ENCODE peak calls at places on chromosomes 13 and 19, in seven cellular contexts. J is lung microvascular endothelial cell; E is psoas muscle; V is activated naive CD8-positive, alpha-beta T cell treated with anti-CD3 and anti-CD28 coated beads, Interleukin-2, amount 50 U/mL, for 16 hours; S is CD4-positive, alpha-beta T cell; Q is activated CD8-positive, alpha-beta memory T cell treated with anti-CD3 and anti-CD28 coated beads for 4 hours; O is HT1080. T is an unnamed sample.

GRCh38 chr13:49366841-49367240 is 77.0 kb downstream of the CAB39L start:
- DNase-seq in O (no peak), Q (no peak), J (no peak), S (no peak), V (no peak), E (no peak), T (no peak)

GRCh38 chr19:29760752-29761502 is 45.9 kb upstream of the C19orf12 start:
- DNase-seq in O (no peak), S (no peak), J (no peak), E (no peak), V (no peak), Q (no peak), T (peak)

GRCh38 chr19:40392123-40392522 is 2.1 kb upstream of the HIPK4 start:
- DNase-seq in S (no peak), E (no peak), O (no peak), Q (no peak), J (no peak), V (no peak), T (no peak)

GRCh38 chr13:48220592-48221300 is 12.3 kb upstream of the ITM2B start:
- DNase-seq in E (no peak), Q (no peak), S (no peak), O (no peak), V (no peak), J (no peak), T (no peak)

GRCh38 chr13:26837997-26838396 is 77.4 kb upstream of the GPR12 start:
- DNase-seq in S (no peak), O (no peak), E (no peak), J (no peak), V (no peak), Q (no peak), T (no peak)

GRCh38 chr13:74889321-74889720 is 592.6 kb downstream of the TBC1D4 start:
- DNase-seq in J (peak), E (no peak), O (no peak), S (no peak), V (no peak), Q (no peak), T (no peak)

GRCh38 chr13:39273953-39274352 is 235.7 kb downstream of the NHLRC3 start:
- DNase-seq in V (no peak), J (peak), O (peak), E (no peak), S (no peak), Q (no peak), T (no peak)

GRCh38 chr13:41383400-41383799 is 72.3 kb downstream of the NAA16 start:
- DNase-seq in E (no peak), O (no peak), Q (no peak), V (no peak), J (peak), S (no peak), T (no peak)

GRCh38 chr19:9789066-9789465 is 20.5 kb upstream of the ZNF846 start:
- DNase-seq in O (no peak), V (no peak), J (no peak), Q (no peak), E (no peak), S (no peak), T (no peak)

GRCh38 chr13:112952759-112953541 is 16.1 kb upstream of the MCF2L start:
- DNase-seq in J (no peak), O (no peak), V (no peak), Q (no peak), S (no peak), E (no peak), T (no peak)

GRCh38 chr19:47886010-47886559 is at the start of gene SULT2A1:
- DNase-seq in O (no peak), V (no peak), S (no peak), J (no peak), Q (no peak), E (no peak), T (no peak)

GRCh38 chr19:1324792-1325567 is 39.3 kb downstream of the EFNA2 start:
- DNase-seq in J (peak), E (peak), Q (no peak), O (peak), V (no peak), S (peak), T (no peak)

GRCh38 chr19:5081441-5082161 is 112.7 kb downstream of the KDM4B start:
- DNase-seq in V (no peak), O (no peak), E (no peak), Q (no peak), J (no peak), S (no peak), T (no peak)

GRCh38 chr19:48230555-48231129 is 25.1 kb downstream of the CARD8 start:
- DNase-seq in V (no peak), Q (no peak), S (no peak), J (no peak), O (no peak), E (no peak), T (no peak)

GRCh38 chr19:8174706-8175105 is 25.3 kb upstream of the FBN3 start:
- DNase-seq in E (no peak), Q (no peak), V (no peak), O (peak), S (no peak), J (no peak), T (no peak)

GRCh38 chr13:84137292-84137691 is 255.0 kb upstream of the SLITRK1 start:
- DNase-seq in Q (peak), E (no peak), J (no peak), S (peak), O (peak), V (peak), T (no peak)

GRCh38 chr13:72555601-72556000 is 171.8 kb downstream of the MZT1 start:
- DNase-seq in O (no peak), E (no peak), V (no peak), Q (no peak), J (no peak), S (no peak), T (no peak)

GRCh38 chr19:29256516-29256915 is 43.6 kb upstream of the UQCRFS1 start:
- DNase-seq in S (no peak), O (no peak), J (no peak), Q (no peak), E (no peak), V (no peak), T (no peak)

GRCh38 chr19:31450696-31451095 is 101.5 kb upstream of the TSHZ3 start:
- DNase-seq in Q (no peak), S (no peak), E (no peak), J (no peak), V (no peak), O (no peak), T (no peak)

GRCh38 chr19:30682576-30683536 is 310.7 kb downstream of the ZNF536 start:
- DNase-seq in E (peak), S (peak), O (peak), V (peak), Q (peak), J (peak), T (peak)

GRCh38 chr13:77737583-77738200 is 40.2 kb downstream of the SLAIN1 start:
- DNase-seq in S (no peak), O (no peak), Q (no peak), E (no peak), J (no peak), V (no peak), T (no peak)

GRCh38 chr13:66795636-66796035 is 434.5 kb downstream of the PCDH9 start:
- DNase-seq in J (no peak), V (no peak), Q (no peak), S (no peak), E (no peak), O (no peak), T (no peak)

GRCh38 chr13:110028838-110029621 is 242.6 kb upstream of the IRS2 start:
- DNase-seq in S (no peak), V (no peak), Q (no peak), E (no peak), J (no peak), O (no peak), T (no peak)

GRCh38 chr19:1580957-1581356 is 11.7 kb downstream of the MBD3 start:
- DNase-seq in S (no peak), E (no peak), Q (no peak), O (no peak), V (no peak), J (no peak), T (no peak)

GRCh38 chr19:14135985-14136508 is 342 bp downstream of the ASF1B start:
- DNase-seq in V (no peak), S (no peak), J (no peak), E (no peak), O (no peak), Q (no peak), T (no peak)

GRCh38 chr19:35710784-35711723 is 6.7 kb downstream of the ZBTB32 start:
- DNase-seq in V (peak), O (no peak), S (no peak), J (no peak), E (no peak), Q (peak), T (no peak)

GRCh38 chr13:31768351-31768750 is 29.0 kb downstream of the RXFP2 start:
- DNase-seq in S (no peak), O (no peak), E (no peak), Q (no peak), J (no peak), V (no peak), T (no peak)

GRCh38 chr13:26557393-26558073 is at the start of gene WASF3:
- DNase-seq in E (peak), O (peak), Q (no peak), J (peak), V (no peak), S (no peak), T (peak)

GRCh38 chr19:13069415-13070369 is 33.0 kb downstream of the LYL1 start:
- DNase-seq in V (no peak), Q (no peak), J (no peak), E (no peak), S (no peak), O (no peak), T (no peak)

GRCh38 chr13:53123536-53123935 is 94.9 kb downstream of the OLFM4 start:
- DNase-seq in V (no peak), O (no peak), J (no peak), Q (no peak), S (no peak), E (no peak), T (no peak)

GRCh38 chr13:109412232-109412935 is 374.0 kb downstream of the IRS2 start:
- DNase-seq in E (peak), J (no peak), Q (no peak), S (no peak), V (no peak), O (no peak), T (peak)

T was measured in left lung.